ENCODE peak calls at places on chromosomes 12 and 14, in six cellular contexts. One of them, this sample, is unnamed.

GRCh38 chr14:53055003-53055402 is 98.1 kb downstream of the DDHD1 start:
- DNase-seq in body of pancreas: no peak
- DNase-seq in aorta: no peak
- DNase-seq in tibial artery: no peak
- DNase-seq in right cardiac atrium: no peak
- DNase-seq in fibroblast of lung: peak; percentile 38
- DNase-seq in this sample: no peak

GRCh38 chr12:132484891-132485441 is 5.0 kb upstream of the FBRSL1 start:
- DNase-seq in right cardiac atrium: no peak
- DNase-seq in body of pancreas: no peak
- DNase-seq in aorta: no peak
- DNase-seq in fibroblast of lung: no peak
- DNase-seq in tibial artery: no peak
- DNase-seq in this sample: no peak

GRCh38 chr14:34425095-34425851 is 36.8 kb downstream of the SPTSSA start:
- DNase-seq in right cardiac atrium: no peak
- DNase-seq in fibroblast of lung: no peak
- DNase-seq in tibial artery: no peak
- DNase-seq in aorta: no peak
- DNase-seq in body of pancreas: peak; percentile 41
- DNase-seq in this sample: peak; percentile 18

GRCh38 chr14:98954347-98955000 is 317.5 kb downstream of the BCL11B start:
- DNase-seq in tibial artery: no peak
- DNase-seq in aorta: no peak
- DNase-seq in right cardiac atrium: no peak
- DNase-seq in fibroblast of lung: no peak
- DNase-seq in body of pancreas: no peak
- DNase-seq in this sample: no peak

GRCh38 chr14:32711103-32711680 is 227.5 kb upstream of the NPAS3 start:
- DNase-seq in body of pancreas: peak; percentile 51
- DNase-seq in fibroblast of lung: peak; percentile 47
- DNase-seq in right cardiac atrium: no peak
- DNase-seq in aorta: no peak
- DNase-seq in tibial artery: no peak
- DNase-seq in this sample: no peak

GRCh38 chr12:96400631-96401060 is 407 bp upstream of the CDK17 start:
- DNase-seq in right cardiac atrium: no peak
- DNase-seq in fibroblast of lung: peak; percentile 30
- DNase-seq in tibial artery: no peak
- DNase-seq in aorta: no peak
- DNase-seq in body of pancreas: no peak
- DNase-seq in this sample: no peak

GRCh38 chr12:52754135-52754534 is 23.0 kb downstream of the KRT76 start:
- DNase-seq in right cardiac atrium: no peak
- DNase-seq in tibial artery: no peak
- DNase-seq in aorta: no peak
- DNase-seq in fibroblast of lung: no peak
- DNase-seq in body of pancreas: no peak
- DNase-seq in this sample: no peak

GRCh38 chr14:62885451-62885850 is 159.8 kb downstream of the KCNH5 start:
- DNase-seq in tibial artery: no peak
- DNase-seq in body of pancreas: no peak
- DNase-seq in fibroblast of lung: no peak
- DNase-seq in right cardiac atrium: no peak
- DNase-seq in aorta: no peak
- DNase-seq in this sample: no peak

GRCh38 chr14:88835661-88836060 is 11.2 kb downstream of the TTC8 start:
- DNase-seq in body of pancreas: no peak
- DNase-seq in aorta: no peak
- DNase-seq in fibroblast of lung: peak; percentile 16
- DNase-seq in right cardiac atrium: no peak
- DNase-seq in tibial artery: no peak
- DNase-seq in this sample: no peak

GRCh38 chr14:95533822-95534221 is 1.0 kb upstream of the GLRX5 start:
- DNase-seq in aorta: peak; percentile 51
- DNase-seq in right cardiac atrium: peak; percentile 54
- DNase-seq in tibial artery: no peak
- DNase-seq in body of pancreas: no peak
- DNase-seq in fibroblast of lung: no peak
- DNase-seq in this sample: no peak

GRCh38 chr14:68934034-68934433 is 45.1 kb downstream of the ACTN1 start:
- DNase-seq in fibroblast of lung: no peak
- DNase-seq in right cardiac atrium: no peak
- DNase-seq in tibial artery: no peak
- DNase-seq in aorta: no peak
- DNase-seq in body of pancreas: no peak
- DNase-seq in this sample: no peak

GRCh38 chr12:67988600-67988999 is 647 bp upstream of the IFNG-AS1 start:
- DNase-seq in body of pancreas: no peak
- DNase-seq in aorta: no peak
- DNase-seq in right cardiac atrium: no peak
- DNase-seq in tibial artery: no peak
- DNase-seq in fibroblast of lung: no peak
- DNase-seq in this sample: no peak

GRCh38 chr12:29282452-29282851 is 98.5 kb downstream of the ERGIC2 start:
- DNase-seq in fibroblast of lung: peak; percentile 49
- DNase-seq in body of pancreas: no peak
- DNase-seq in tibial artery: no peak
- DNase-seq in aorta: no peak
- DNase-seq in right cardiac atrium: no peak
- DNase-seq in this sample: no peak

GRCh38 chr14:56247495-56248087 is 129.4 kb downstream of the PELI2 start:
- DNase-seq in aorta: no peak
- DNase-seq in fibroblast of lung: peak; percentile 25
- DNase-seq in body of pancreas: no peak
- DNase-seq in right cardiac atrium: no peak
- DNase-seq in tibial artery: no peak
- DNase-seq in this sample: no peak

GRCh38 chr12:127881371-127882140 is 385.4 kb upstream of the TMEM132C start:
- DNase-seq in tibial artery: no peak
- DNase-seq in body of pancreas: no peak
- DNase-seq in fibroblast of lung: peak; percentile 11
- DNase-seq in aorta: no peak
- DNase-seq in right cardiac atrium: no peak
- DNase-seq in this sample: no peak

DNA sequence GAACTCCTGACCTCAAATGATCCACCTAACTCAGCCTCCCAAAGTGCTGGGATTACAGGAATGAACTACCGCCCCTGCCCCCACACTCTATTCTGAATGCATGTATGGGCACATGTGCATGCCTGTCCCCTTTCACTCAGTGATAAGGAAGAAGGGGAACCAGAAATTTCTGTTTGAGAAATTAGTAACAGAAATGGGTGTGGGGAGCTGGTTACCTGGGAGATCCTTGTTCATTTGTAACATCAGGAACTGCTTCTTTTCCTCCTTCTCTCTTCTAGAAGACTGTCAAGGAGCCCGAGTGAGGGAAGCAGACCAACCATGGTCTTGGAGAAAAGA is 3.5 kb downstream of the PPP1R3E start:
- DNase-seq in fibroblast of lung: no peak
- DNase-seq in right cardiac atrium: no peak
- DNase-seq in tibial artery: no peak
- DNase-seq in aorta: no peak
- DNase-seq in body of pancreas: no peak
- DNase-seq in this sample: peak; percentile 53
- H3K27ac ChIP-seq in fibroblast of lung: peak overlapping the region; percentile 48
- H3K27ac ChIP-seq in right cardiac atrium: no peak overlapping the region
- H3K27ac ChIP-seq in tibial artery: peak overlapping the region; percentile 94
- H3K27ac ChIP-seq in aorta: no peak overlapping the region
- H3K27ac ChIP-seq in body of pancreas: peak overlapping the region; percentile 99
- H3K27ac ChIP-seq in this sample: peak overlapping the region; percentile 85

GRCh38 chr12:72610854-72611358 is 338.7 kb downstream of the TRHDE start:
- DNase-seq in body of pancreas: no peak
- DNase-seq in fibroblast of lung: no peak
- DNase-seq in tibial artery: no peak
- DNase-seq in aorta: no peak
- DNase-seq in right cardiac atrium: no peak
- DNase-seq in this sample: no peak
- H3K27ac ChIP-seq in body of pancreas: no peak overlapping the region
- H3K27ac ChIP-seq in fibroblast of lung: no peak overlapping the region
- H3K27ac ChIP-seq in tibial artery: no peak overlapping the region
- H3K27ac ChIP-seq in aorta: no peak overlapping the region
- H3K27ac ChIP-seq in right cardiac atrium: no peak overlapping the region
- H3K27ac ChIP-seq in this sample: no peak overlapping the region

GRCh38 chr12:32483993-32484392 is 84.6 kb downstream of the FGD4 start:
- DNase-seq in fibroblast of lung: no peak
- DNase-seq in tibial artery: no peak
- DNase-seq in aorta: no peak
- DNase-seq in right cardiac atrium: no peak
- DNase-seq in body of pancreas: no peak
- DNase-seq in this sample: no peak
- H3K27ac ChIP-seq in fibroblast of lung: no peak overlapping the region
- H3K27ac ChIP-seq in tibial artery: no peak overlapping the region
- H3K27ac ChIP-seq in aorta: no peak overlapping the region
- H3K27ac ChIP-seq in right cardiac atrium: no peak overlapping the region
- H3K27ac ChIP-seq in body of pancreas: peak overlapping the region; percentile 65
- H3K27ac ChIP-seq in this sample: no peak overlapping the region

GRCh38 chr14:74551001-74551400 is 57.4 kb downstream of the ISCA2 start:
- DNase-seq in right cardiac atrium: no peak
- DNase-seq in fibroblast of lung: no peak
- DNase-seq in body of pancreas: no peak
- DNase-seq in aorta: no peak
- DNase-seq in tibial artery: no peak
- DNase-seq in this sample: no peak
- H3K27ac ChIP-seq in right cardiac atrium: no peak overlapping the region
- H3K27ac ChIP-seq in fibroblast of lung: no peak overlapping the region
- H3K27ac ChIP-seq in body of pancreas: no peak overlapping the region
- H3K27ac ChIP-seq in aorta: no peak overlapping the region
- H3K27ac ChIP-seq in tibial artery: peak overlapping the region; percentile 74
- H3K27ac ChIP-seq in this sample: no peak overlapping the region

GRCh38 chr12:104599272-104599984 is 142.7 kb downstream of the CHST11 start:
- DNase-seq in body of pancreas: no peak
- DNase-seq in tibial artery: no peak
- DNase-seq in fibroblast of lung: no peak
- DNase-seq in right cardiac atrium: no peak
- DNase-seq in aorta: no peak
- DNase-seq in this sample: no peak
- H3K27ac ChIP-seq in body of pancreas: peak overlapping the region; percentile 0
- H3K27ac ChIP-seq in tibial artery: no peak overlapping the region
- H3K27ac ChIP-seq in fibroblast of lung: no peak overlapping the region
- H3K27ac ChIP-seq in right cardiac atrium: no peak overlapping the region
- H3K27ac ChIP-seq in aorta: no peak overlapping the region
- H3K27ac ChIP-seq in this sample: no peak overlapping the region

GRCh38 chr12:121932176-121932536 is 13.8 kb downstream of the CFAP251 start:
- DNase-seq in fibroblast of lung: no peak
- DNase-seq in tibial artery: no peak
- DNase-seq in right cardiac atrium: no peak
- DNase-seq in body of pancreas: no peak
- DNase-seq in aorta: no peak
- DNase-seq in this sample: no peak

GRCh38 chr12:121930862-121931261 is 12.5 kb downstream of the CFAP251 start:
- DNase-seq in body of pancreas: no peak
- DNase-seq in fibroblast of lung: no peak
- DNase-seq in right cardiac atrium: no peak
- DNase-seq in tibial artery: no peak
- DNase-seq in aorta: no peak
- DNase-seq in this sample: no peak

GRCh38 chr12:121926874-121927706 is 8.7 kb downstream of the CFAP251 start:
- DNase-seq in right cardiac atrium: no peak
- DNase-seq in fibroblast of lung: no peak
- DNase-seq in tibial artery: no peak
- DNase-seq in aorta: no peak
- DNase-seq in body of pancreas: no peak
- DNase-seq in this sample: no peak

GRCh38 chr12:121925361-121925725 is 7.0 kb downstream of the CFAP251 start:
- DNase-seq in fibroblast of lung: peak; percentile 86
- DNase-seq in tibial artery: no peak
- DNase-seq in aorta: no peak
- DNase-seq in right cardiac atrium: no peak
- DNase-seq in body of pancreas: no peak
- DNase-seq in this sample: no peak

GRCh38 chr12:121927798-121928197 is 9.4 kb downstream of the CFAP251 start:
- DNase-seq in right cardiac atrium: no peak
- DNase-seq in fibroblast of lung: no peak
- DNase-seq in body of pancreas: no peak
- DNase-seq in tibial artery: no peak
- DNase-seq in aorta: no peak
- DNase-seq in this sample: no peak
- H3K27ac ChIP-seq in right cardiac atrium: no peak overlapping the region
- H3K27ac ChIP-seq in fibroblast of lung: no peak overlapping the region
- H3K27ac ChIP-seq in body of pancreas: no peak overlapping the region
- H3K27ac ChIP-seq in tibial artery: no peak overlapping the region
- H3K27ac ChIP-seq in aorta: no peak overlapping the region
- H3K27ac ChIP-seq in this sample: peak overlapping the region; percentile 29

GRCh38 chr14:71320107-71320733 is 413.0 kb downstream of the PCNX1 start:
- DNase-seq in right cardiac atrium: peak; percentile 99
- DNase-seq in aorta: peak; percentile 99
- DNase-seq in tibial artery: peak; percentile 99
- DNase-seq in body of pancreas: peak; percentile 98
- DNase-seq in fibroblast of lung: peak; percentile 99
- DNase-seq in this sample: peak; percentile 91

GRCh38 chr14:71318097-71318459 is 410.8 kb downstream of the PCNX1 start:
- DNase-seq in aorta: no peak
- DNase-seq in right cardiac atrium: no peak
- DNase-seq in fibroblast of lung: no peak
- DNase-seq in body of pancreas: no peak
- DNase-seq in tibial artery: no peak
- DNase-seq in this sample: no peak

GRCh38 chr14:71321556-71322315 is 414.5 kb downstream of the PCNX1 start:
- DNase-seq in tibial artery: no peak
- DNase-seq in fibroblast of lung: peak; percentile 74
- DNase-seq in body of pancreas: peak; percentile 26
- DNase-seq in right cardiac atrium: no peak
- DNase-seq in aorta: no peak
- DNase-seq in this sample: peak; percentile 70

GRCh38 chr14:71320734-71321555 is 413.7 kb downstream of the PCNX1 start:
- DNase-seq in body of pancreas: peak; percentile 63
- DNase-seq in aorta: peak; percentile 79
- DNase-seq in right cardiac atrium: peak; percentile 84
- DNase-seq in fibroblast of lung: peak; percentile 72
- DNase-seq in tibial artery: peak; percentile 79
- DNase-seq in this sample: no peak

DNA sequence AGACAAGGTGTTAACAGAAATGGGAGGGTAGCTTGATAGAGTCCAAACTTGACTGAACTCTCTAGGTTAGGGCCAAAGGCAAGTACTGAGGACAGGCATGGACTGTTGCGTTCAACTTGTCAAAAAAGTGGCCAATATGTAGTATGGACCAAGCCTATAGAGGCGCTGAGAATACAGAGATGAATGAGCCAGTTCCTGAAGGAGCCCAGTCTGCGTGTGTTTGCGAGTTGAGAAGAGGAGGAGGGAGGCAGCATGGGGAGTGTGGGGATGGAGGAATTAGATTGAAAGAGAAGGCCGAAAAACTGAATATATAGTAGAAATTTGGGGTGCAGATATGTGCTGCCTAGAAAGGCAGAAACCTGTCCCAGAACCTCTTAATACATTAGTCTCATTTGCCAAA is 412.4 kb downstream of the PCNX1 start:
- DNase-seq in tibial artery: no peak
- DNase-seq in body of pancreas: peak; percentile 6
- DNase-seq in fibroblast of lung: no peak
- DNase-seq in aorta: no peak
- DNase-seq in right cardiac atrium: no peak
- DNase-seq in this sample: no peak
- H3K27ac ChIP-seq in tibial artery: peak overlapping the region; percentile 100
- H3K27ac ChIP-seq in body of pancreas: peak overlapping the region; percentile 97
- H3K27ac ChIP-seq in fibroblast of lung: peak overlapping the region; percentile 58
- H3K27ac ChIP-seq in aorta: no peak overlapping the region
- H3K27ac ChIP-seq in right cardiac atrium: no peak overlapping the region
- H3K27ac ChIP-seq in this sample: peak overlapping the region; percentile 99